ENCODE peak calls at places on chromosomes 16 and 17, in eight cellular contexts. Y is epithelial cell of esophagus, S is GM13977, M is endodermal cell, I is psoas muscle, T is mucosa of descending colon, E is cardiac fibroblast, J is stomach. O is an unnamed sample.
A peak's percentile ranks its signal among the peaks of the same experiment; 100 is the strongest.

GRCh38 chr17:12789075-12789975 is at the start of gene ARHGAP44:
- DNase-seq in S (peak; percentile 82), J (peak; percentile 73), Y (peak; percentile 63), E (peak; percentile 57), I (peak; percentile 70), M (peak; percentile 97), T (peak; percentile 82), O (peak; percentile 86)

GRCh38 chr17:8015957-8016631 is 13.7 kb downstream of the GUCY2D start:
- DNase-seq in S (no peak), Y (no peak), I (no peak), M (peak; percentile 89), T (peak; percentile 72), J (peak; percentile 66), E (no peak), O (no peak)

GRCh38 chr16:75647492-75648264 is at the start of the genes KARS1 and TERF2IP:
- DNase-seq in S (peak; percentile 94), E (peak; percentile 91), T (peak; percentile 96), J (peak; percentile 93), M (peak; percentile 97), Y (peak; percentile 95), I (peak; percentile 97), O (peak; percentile 93)

GRCh38 chr17:63697341-63698286 is 2.3 kb downstream of the LIMD2 start:
- DNase-seq in T (peak; percentile 85), J (peak; percentile 73), I (peak; percentile 83), Y (peak; percentile 64), E (peak; percentile 47), S (peak; percentile 76), M (peak; percentile 91), O (peak; percentile 78)

GRCh38 chr17:27530791-27531391 is 74.6 kb downstream of the KSR1 start:
- DNase-seq in I (no peak), T (no peak), Y (no peak), E (peak; percentile 58), J (no peak), M (no peak), S (no peak), O (no peak)

GRCh38 chr16:20114356-20114755 is 40.7 kb upstream of the GPR139 start:
- DNase-seq in Y (peak; percentile 9), M (no peak), I (no peak), S (no peak), E (no peak), J (no peak), T (peak; percentile 20), O (no peak)

GRCh38 chr17:44108440-44109311 is 14.8 kb downstream of the HDAC5 start:
- DNase-seq in Y (no peak), T (peak; percentile 75), I (peak; percentile 96), J (peak; percentile 65), E (peak; percentile 95), M (peak; percentile 72), S (no peak), O (no peak)

GRCh38 chr17:11935734-11936406 is 61.4 kb downstream of the ZNF18 start:
- DNase-seq in E (peak; percentile 59), S (no peak), M (peak; percentile 95), Y (peak; percentile 73), I (no peak), J (no peak), T (peak; percentile 50), O (no peak)

GRCh38 chr17:2018716-2019490 is 6.2 kb downstream of the RTN4RL1 start:
- DNase-seq in S (no peak), T (no peak), E (no peak), Y (no peak), I (no peak), J (no peak), M (no peak), O (no peak)

GRCh38 chr17:2213291-2213960 is 90.2 kb downstream of the SMG6 start:
- DNase-seq in M (no peak), S (no peak), J (no peak), Y (no peak), I (no peak), E (peak; percentile 39), T (no peak), O (no peak)

DNA sequence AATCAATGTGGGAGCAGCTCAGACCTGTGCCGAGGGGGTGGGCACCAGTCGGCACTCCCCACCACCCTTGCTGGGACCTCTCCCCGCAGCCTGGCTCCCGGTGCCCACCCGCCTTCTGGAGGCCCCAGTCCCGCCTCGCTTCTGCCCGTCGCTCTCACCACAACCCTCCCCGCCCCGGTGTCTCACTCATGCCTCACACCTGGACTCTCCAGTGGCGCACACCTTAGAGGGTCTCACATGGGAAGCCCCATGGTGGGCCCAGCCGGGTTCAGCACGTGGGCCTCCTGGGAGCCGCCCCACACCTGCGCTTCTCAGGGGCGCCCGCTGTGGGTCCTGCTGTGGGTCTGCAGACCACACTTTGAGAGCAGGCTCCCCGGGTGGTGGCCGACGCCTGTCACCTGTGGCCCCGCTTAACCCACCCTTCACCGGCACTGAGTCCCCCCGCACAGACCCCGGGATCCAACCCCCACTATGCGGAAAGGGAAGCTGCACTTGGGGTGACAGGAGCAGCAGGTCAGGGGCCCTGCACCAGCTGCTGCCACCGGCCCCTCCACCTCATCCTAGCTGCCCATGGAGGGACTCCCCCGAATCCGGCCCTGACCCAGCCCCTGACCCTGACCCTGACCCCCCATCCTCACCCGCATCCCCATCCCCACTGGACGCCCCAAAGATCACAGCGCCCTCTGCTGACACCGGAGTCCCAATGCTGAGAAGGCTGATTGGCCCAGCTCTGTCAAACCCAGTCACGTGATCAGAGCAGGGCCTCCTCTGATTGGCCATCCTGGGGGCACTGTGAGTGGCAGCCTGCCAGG is 27.4 kb upstream of the SLC38A10 start:
- DNase-seq in E (peak; percentile 27), J (no peak), T (peak; percentile 62), M (peak; percentile 87), Y (peak; percentile 26), S (peak; percentile 88), I (peak; percentile 76), O (peak; percentile 88)
- TF ChIP-seq CTCF in E (peak; percentile 13), J (no peak), T (no peak), M (peak; percentile 37), Y (peak; percentile 6), S (peak; percentile 41), I (no peak), O (peak; percentile 27)

GRCh38 chr16:85607331-85607765 is 5.8 kb upstream of the GSE1 start:
- DNase-seq in M (peak; percentile 93), E (no peak), J (peak; percentile 51), T (peak; percentile 67), I (no peak), Y (no peak), S (no peak), O (no peak)
- TF ChIP-seq CTCF in M (peak; percentile 69), E (no peak), J (no peak), T (no peak), I (no peak), Y (no peak), S (no peak), O (no peak)

DNA sequence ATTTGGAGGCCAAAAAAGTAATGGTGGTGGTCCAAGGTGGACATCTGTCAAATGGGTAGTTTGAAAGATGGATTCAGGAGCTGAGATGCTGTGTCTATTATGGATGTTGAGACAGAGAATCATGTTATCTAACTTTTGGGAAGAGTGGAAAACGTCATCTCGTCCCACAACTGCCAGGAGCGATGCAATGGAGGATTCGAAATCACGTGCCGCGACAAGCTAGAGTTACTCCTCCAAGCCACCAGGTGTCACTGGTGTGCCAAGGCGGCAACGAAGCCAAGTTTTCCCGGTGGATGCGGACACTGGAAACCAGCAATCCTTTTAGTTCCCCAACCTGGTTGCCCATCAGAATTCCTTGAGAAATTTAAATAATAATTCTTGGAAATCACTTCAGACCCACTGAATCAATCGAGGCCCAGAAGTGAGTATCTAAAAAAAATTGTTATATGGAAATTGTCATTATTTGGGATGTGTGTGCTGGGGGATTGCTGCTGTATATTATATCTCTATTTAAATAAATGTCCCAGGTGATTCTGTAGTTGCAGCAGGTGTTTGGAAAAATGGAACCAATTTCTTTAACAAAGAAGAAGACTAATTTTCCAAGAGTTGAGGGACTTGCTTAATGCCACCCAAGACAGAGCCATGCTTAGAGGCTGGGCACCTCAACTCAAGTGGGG is 206.1 kb downstream of the HAPSTR1 start:
- DNase-seq in S (peak; percentile 10), M (peak; percentile 87), I (no peak), T (no peak), E (peak; percentile 2), Y (no peak), J (peak; percentile 28), O (no peak)
- TF ChIP-seq CTCF in S (peak; percentile 59), M (peak; percentile 87), I (peak; percentile 28), T (peak; percentile 10), E (peak; percentile 31), Y (peak; percentile 20), J (peak; percentile 39), O (no peak)

GRCh38 chr16:13919330-13919682 is 648 bp upstream of the ERCC4 start:
- DNase-seq in Y (peak; percentile 52), M (no peak), I (no peak), J (no peak), T (no peak), S (peak; percentile 44), E (peak; percentile 69), O (peak; percentile 38)
- TF ChIP-seq CTCF in Y (no peak), M (no peak), I (no peak), J (no peak), T (no peak), S (peak; percentile 63), E (peak; percentile 37), O (peak; percentile 32)

DNA sequence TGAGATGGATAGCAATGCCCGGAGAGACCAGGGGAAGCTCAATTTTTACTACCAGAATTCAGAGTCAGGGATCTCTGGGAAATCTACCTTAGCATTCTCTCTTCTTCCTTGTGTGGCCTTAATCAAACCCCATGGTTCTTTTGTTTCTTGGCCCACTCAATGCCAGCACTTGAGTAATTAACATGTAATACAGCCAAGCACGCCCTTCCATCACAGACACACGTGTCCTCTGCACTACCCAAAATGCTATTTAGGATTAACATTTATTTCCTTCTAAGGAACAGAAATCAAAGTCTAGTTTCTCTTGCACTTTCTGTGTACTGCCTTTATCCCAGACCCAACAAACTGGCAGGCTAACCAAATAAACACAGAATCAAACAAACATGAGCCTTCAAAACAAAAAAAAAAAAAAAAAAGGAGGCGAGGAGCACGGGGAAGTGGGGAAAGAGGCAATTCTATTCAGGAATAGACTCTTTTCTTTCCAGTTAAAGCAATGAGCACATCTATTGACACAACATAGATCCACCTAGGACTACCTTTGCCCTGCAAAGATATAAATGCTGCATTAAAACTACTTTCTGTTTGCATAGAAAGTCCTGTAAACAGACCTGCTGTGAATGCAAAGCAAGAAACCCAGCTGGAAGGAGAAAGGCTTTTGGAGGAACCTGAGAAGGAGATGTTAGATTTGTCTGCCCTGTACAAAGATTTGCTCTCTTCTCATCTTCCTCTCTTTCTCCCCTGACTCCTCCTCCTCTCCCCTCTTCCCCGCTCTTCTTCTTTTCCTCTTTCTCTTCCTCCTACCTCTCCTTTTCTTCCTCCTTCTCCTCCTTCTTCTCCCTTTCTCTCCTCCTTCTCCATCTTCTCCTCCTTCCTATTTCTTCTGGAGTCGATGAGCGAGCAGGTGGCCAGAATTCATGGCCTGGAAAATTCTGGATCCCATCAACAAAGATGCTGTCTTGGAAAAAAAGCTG is 294.4 kb downstream of the NPIPA8 start:
- DNase-seq in J (no peak), T (no peak), E (no peak), M (no peak), S (no peak), Y (no peak), I (no peak), O (no peak)
- TF ChIP-seq CTCF in J (no peak), T (no peak), E (no peak), M (no peak), S (no peak), Y (no peak), I (no peak), O (no peak)

O was measured in GM20000.